ENCODE peak calls at places on chromosomes 11 and 22, in six cellular contexts. K, X, G, J, L and H are unnamed samples.

GRCh38 chr22:41401781-41402648 is 20.3 kb downstream of the TEF start:
- DNase-seq in K (peak; percentile 79), X (no peak), G (peak; percentile 73), J (peak; percentile 80), L (peak; percentile 71), H (peak; percentile 92)

GRCh38 chr22:22169923-22170322 is 74.7 kb upstream of the VPREB1 start:
- DNase-seq in K (no peak), X (no peak), G (no peak), J (no peak), L (no peak), H (no peak)

GRCh38 chr22:40578171-40578570 is 58.3 kb downstream of the MRTFA start:
- DNase-seq in K (no peak), X (no peak), G (no peak), J (no peak), L (no peak), H (no peak)

GRCh38 chr22:20807315-20807752 is 33.4 kb downstream of the SERPIND1 start:
- DNase-seq in K (peak; percentile 98), X (no peak), G (no peak), J (no peak), L (peak; percentile 89), H (no peak)

GRCh38 chr11:64637346-64638016 is 46.5 kb downstream of the SLC22A12 start:
- DNase-seq in K (no peak), X (no peak), G (no peak), J (no peak), L (no peak), H (no peak)

GRCh38 chr11:26974068-26974790 is 19.7 kb upstream of the FIBIN start:
- DNase-seq in K (peak; percentile 69), X (no peak), G (no peak), J (no peak), L (peak; percentile 42), H (no peak)

GRCh38 chr11:86582898-86583297 is 89.5 kb downstream of the ME3 start:
- DNase-seq in K (no peak), X (no peak), G (no peak), J (no peak), L (no peak), H (no peak)

GRCh38 chr22:30855677-30856518 is 112.7 kb downstream of the MORC2 start:
- DNase-seq in K (no peak), X (no peak), G (no peak), J (no peak), L (no peak), H (no peak)

GRCh38 chr11:14905104-14906033 is 13.3 kb upstream of the CYP2R1 start:
- DNase-seq in K (peak; percentile 10), X (peak; percentile 75), G (peak; percentile 81), J (peak; percentile 78), L (no peak), H (peak; percentile 72)

GRCh38 chr11:125168875-125169537 is 4.5 kb downstream of the PKNOX2 start:
- DNase-seq in K (peak; percentile 31), X (no peak), G (no peak), J (no peak), L (no peak), H (no peak)

GRCh38 chr11:35752115-35752514 is 89.5 kb downstream of the TRIM44 start:
- DNase-seq in K (peak; percentile 18), X (no peak), G (no peak), J (no peak), L (no peak), H (no peak)

GRCh38 chr11:10072841-10073240 is 221.2 kb downstream of the SBF2 start:
- DNase-seq in K (peak; percentile 35), X (no peak), G (no peak), J (no peak), L (no peak), H (no peak)

GRCh38 chr11:10304495-10305261 is at the start of gene ADM:
- DNase-seq in K (peak; percentile 93), X (peak; percentile 34), G (peak; percentile 92), J (peak; percentile 96), L (peak; percentile 90), H (peak; percentile 96)

GRCh38 chr11:45027312-45027711 is 76.6 kb upstream of the TP53I11 start:
- DNase-seq in K (no peak), X (no peak), G (no peak), J (no peak), L (no peak), H (no peak)

GRCh38 chr11:15313862-15314261 is 199.1 kb downstream of the INSC start:
- DNase-seq in K (no peak), X (no peak), G (no peak), J (no peak), L (no peak), H (no peak)

GRCh38 chr11:66542362-66542761 is 3.5 kb downstream of the ZDHHC24 start:
- DNase-seq in K (peak; percentile 34), X (no peak), G (no peak), J (no peak), L (no peak), H (no peak)

GRCh38 chr11:43953521-43953920 is 11.1 kb downstream of the C11orf96 start:
- DNase-seq in K (no peak), X (no peak), G (no peak), J (no peak), L (no peak), H (no peak)

GRCh38 chr11:68825603-68826002 is 16.1 kb downstream of the CPT1A start:
- DNase-seq in K (no peak), X (peak; percentile 54), G (peak; percentile 90), J (no peak), L (no peak), H (no peak)

GRCh38 chr11:116835042-116835772 is 2.2 kb downstream of the APOA1 start:
- DNase-seq in K (no peak), X (no peak), G (no peak), J (peak; percentile 75), L (no peak), H (peak; percentile 62)

GRCh38 chr11:42234381-42235035 is 775.1 kb upstream of the LRRC4C start:
- DNase-seq in K (no peak), X (no peak), G (no peak), J (no peak), L (no peak), H (no peak)

GRCh38 chr11:35917676-35918075 is 26.2 kb upstream of the LDLRAD3 start:
- DNase-seq in K (no peak), X (no peak), G (no peak), J (no peak), L (no peak), H (no peak)

GRCh38 chr11:22165087-22165486 is 27.8 kb upstream of the ANO5 start:
- DNase-seq in K (no peak), X (no peak), G (no peak), J (no peak), L (no peak), H (no peak)

GRCh38 chr22:27480487-27480886 is 321.1 kb downstream of the MN1 start:
- DNase-seq in K (no peak), X (no peak), G (no peak), J (no peak), L (no peak), H (no peak)

GRCh38 chr11:57842873-57843272 is 81.3 kb downstream of the CTNND1 start:
- DNase-seq in K (no peak), X (no peak), G (no peak), J (no peak), L (no peak), H (no peak)

GRCh38 chr11:58923300-58923788 is 15.9 kb upstream of the GLYATL1 start:
- DNase-seq in K (peak; percentile 46), X (no peak), G (no peak), J (no peak), L (no peak), H (no peak)

GRCh38 chr22:37455896-37456295 is 28.6 kb upstream of the ELFN2 start:
- DNase-seq in K (peak; percentile 12), X (no peak), G (peak; percentile 10), J (no peak), L (no peak), H (no peak)

GRCh38 chr22:20106849-20107237 is 9.1 kb upstream of the RANBP1 start:
- DNase-seq in K (no peak), X (no peak), G (peak; percentile 42), J (peak; percentile 67), L (no peak), H (no peak)

GRCh38 chr11:65606876-65607613 is 7.0 kb downstream of the MAP3K11 start:
- DNase-seq in K (peak; percentile 93), X (no peak), G (peak; percentile 89), J (peak; percentile 97), L (peak; percentile 82), H (peak; percentile 99)

GRCh38 chr22:41050873-41051272 is 41.5 kb upstream of the EP300 start:
- DNase-seq in K (no peak), X (no peak), G (no peak), J (no peak), L (no peak), H (no peak)

GRCh38 chr11:2662430-2663299 is 37.1 kb downstream of the KCNQ1OT1 start:
- DNase-seq in K (no peak), X (no peak), G (no peak), J (peak; percentile 68), L (no peak), H (no peak)
- H3K9me3 ChIP-seq in K (peaks cover 43% of the 10 kb centered on the region), X (no peaks in the 10 kb centered on the region), G (peaks cover 6% of the 10 kb centered on the region), J (peaks cover 6% of the 10 kb centered on the region), L (peaks cover 58% of the 10 kb centered on the region), H (no peaks in the 10 kb centered on the region)

DNA sequence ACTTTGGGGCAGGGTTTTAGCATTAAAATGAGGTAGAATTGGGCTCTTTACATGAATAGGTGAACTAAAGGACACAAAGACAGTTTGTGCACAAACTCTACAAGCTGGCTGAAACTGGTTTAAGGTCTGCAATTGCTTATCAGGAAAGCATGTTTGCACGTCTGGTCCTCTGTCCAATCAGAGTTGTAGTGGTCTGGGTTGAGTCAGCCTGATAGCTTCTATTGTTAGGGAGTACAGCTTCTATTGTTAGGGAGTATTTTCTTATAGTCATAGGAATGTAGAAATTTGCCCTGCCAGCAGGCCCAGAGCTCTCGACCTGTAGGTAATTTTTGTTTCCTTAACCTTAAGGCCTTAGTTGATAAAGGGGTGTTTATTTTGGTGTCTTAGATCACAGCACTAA is 1422.4 kb downstream of the LRRC4C start:
- DNase-seq in K (no peak), X (no peak), G (no peak), J (no peak), L (no peak), H (no peak)
- H3K9me3 ChIP-seq in K (peaks cover 3% of the 10 kb centered on the region), X (no peaks in the 10 kb centered on the region), G (no peaks in the 10 kb centered on the region), J (no peaks in the 10 kb centered on the region), L (no peaks in the 10 kb centered on the region), H (no peaks in the 10 kb centered on the region)

DNA sequence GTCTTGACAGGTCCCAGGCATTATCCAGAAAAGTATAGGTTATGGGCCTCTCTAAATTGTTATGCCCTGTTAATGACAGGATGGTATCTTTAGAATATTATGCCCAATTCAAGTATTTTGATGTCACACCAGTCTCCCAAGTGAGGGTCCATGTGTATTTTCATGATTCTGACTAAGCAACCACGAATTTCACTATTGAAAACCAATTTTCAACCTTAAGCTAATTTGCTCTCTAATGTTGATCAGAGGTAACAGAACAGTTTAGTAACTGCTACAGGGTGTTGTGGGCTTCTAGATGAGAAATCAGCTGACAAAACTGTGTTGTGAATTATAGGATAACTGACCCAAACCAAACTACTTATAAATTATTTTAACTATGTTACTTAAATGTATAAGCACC is 48.0 kb upstream of the SORL1-AS1 start:
- DNase-seq in K (no peak), X (no peak), G (no peak), J (no peak), L (no peak), H (no peak)
- H3K9me3 ChIP-seq in K (no peaks in the 10 kb centered on the region), X (no peaks in the 10 kb centered on the region), G (no peaks in the 10 kb centered on the region), J (no peaks in the 10 kb centered on the region), L (no peaks in the 10 kb centered on the region), H (no peaks in the 10 kb centered on the region)

DNA sequence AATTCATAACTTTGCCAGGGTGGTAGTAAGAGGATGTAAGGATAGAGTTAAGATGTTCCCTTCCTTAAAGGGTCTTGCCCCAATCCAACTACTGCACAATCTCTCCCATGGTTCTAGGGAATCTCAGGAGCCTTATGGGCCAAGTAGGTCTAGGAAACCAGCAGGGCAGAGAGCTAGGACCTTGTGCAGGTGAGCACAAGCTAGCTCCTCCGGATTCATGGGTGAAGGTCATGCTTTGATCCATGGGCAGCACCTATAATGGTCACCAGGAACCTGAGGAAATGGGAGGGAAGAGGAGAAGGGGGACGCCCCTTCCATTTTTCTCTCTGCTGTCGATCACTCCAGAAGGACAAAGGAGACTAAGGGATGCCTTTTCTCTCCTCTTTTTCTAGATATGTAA is 16.8 kb downstream of the KCNJ11 start:
- DNase-seq in K (peak; percentile 53), X (no peak), G (no peak), J (no peak), L (no peak), H (no peak)
- H3K9me3 ChIP-seq in K (peaks cover 47% of the 10 kb centered on the region), X (peaks cover 20% of the 10 kb centered on the region), G (peaks cover 61% of the 10 kb centered on the region), J (peaks cover 30% of the 10 kb centered on the region), L (peaks cover 35% of the 10 kb centered on the region), H (peaks cover 20% of the 10 kb centered on the region)